ENCODE peak calls at places on chromosomes 7 and 10, in eight cellular contexts. M, S, L, J, T, O, H and N are unnamed samples.

GRCh38 chr7:45073031-45073842 is 15.5 kb downstream of the NACAD start:
- DNase-seq in S (no peak), M (no peak), T (no peak), H (no peak), O (no peak), L (no peak), J (no peak), N (no peak)

GRCh38 chr10:101902032-101902799 is 58.6 kb upstream of the KCNIP2 start:
- DNase-seq in L (peak), H (peak), O (no peak), S (no peak), T (no peak), J (no peak), M (no peak), N (peak)

GRCh38 chr10:129809841-129810240 is 154.2 kb downstream of the EBF3 start:
- DNase-seq in O (no peak), M (no peak), T (no peak), H (no peak), J (no peak), S (no peak), L (no peak), N (no peak)

GRCh38 chr10:73471226-73471625 is 24.6 kb downstream of the PPP3CB start:
- DNase-seq in M (no peak), H (no peak), S (no peak), O (no peak), L (no peak), J (no peak), T (no peak), N (no peak)

GRCh38 chr10:71790749-71791440 is 17.6 kb upstream of the VSIR start:
- DNase-seq in S (no peak), L (no peak), M (no peak), T (no peak), J (no peak), O (no peak), H (no peak), N (no peak)

GRCh38 chr7:772861-773621 is 46.0 kb upstream of the PRKAR1B start:
- DNase-seq in O (no peak), T (no peak), J (no peak), M (no peak), H (no peak), S (no peak), L (no peak), N (no peak)

GRCh38 chr7:47843291-47843690 is 105.0 kb downstream of the PKD1L1 start:
- DNase-seq in M (no peak), L (no peak), H (no peak), T (no peak), O (no peak), J (no peak), S (no peak), N (no peak)

GRCh38 chr7:23306936-23307521 is 7.9 kb downstream of the MALSU1 start:
- DNase-seq in M (no peak), O (no peak), S (no peak), H (no peak), J (no peak), T (no peak), L (no peak), N (no peak)

GRCh38 chr7:100552532-100552931 is 13.5 kb downstream of the AGFG2 start:
- DNase-seq in J (no peak), M (no peak), L (no peak), T (no peak), S (no peak), H (no peak), O (no peak), N (no peak)

GRCh38 chr7:114989531-114989930 is 67.6 kb downstream of the MDFIC start:
- DNase-seq in O (no peak), T (no peak), S (no peak), J (no peak), L (no peak), H (no peak), M (no peak), N (no peak)